ENCODE peak calls at places on chromosome 7, in nine cellular contexts. F, A, Q, M, J, Z, G, B and H are unnamed samples.

GRCh38 chr7:28984631-28985030 is 26.5 kb upstream of the TRIL start:
- DNase-seq in Q (no peak), A (peak), F (peak), Z (peak), J (peak), B (no peak), G (peak), M (peak), H (peak)

GRCh38 chr7:8089036-8089780 is 120.6 kb downstream of the GLCCI1 start:
- DNase-seq in G (no peak), Q (no peak), M (no peak), J (no peak), A (no peak), Z (no peak), B (no peak), F (no peak), H (no peak)

GRCh38 chr7:20737840-20738448 is 48.7 kb downstream of the SP8 start:
- DNase-seq in B (no peak), F (no peak), G (no peak), J (no peak), Q (no peak), Z (no peak), A (no peak), M (no peak), H (no peak)

GRCh38 chr7:21146642-21147423 is 281.1 kb upstream of the SP4 start:
- DNase-seq in G (no peak), Q (no peak), A (peak), Z (no peak), J (no peak), B (no peak), M (no peak), F (peak), H (no peak)

GRCh38 chr7:155674556-155674955 is 30.1 kb downstream of the RBM33 start:
- DNase-seq in G (no peak), B (no peak), J (no peak), F (no peak), M (no peak), Q (no peak), A (no peak), Z (peak), H (no peak)

GRCh38 chr7:5421626-5422323 is 1.9 kb downstream of the TNRC18 start:
- DNase-seq in Q (peak), A (no peak), G (no peak), Z (peak), J (peak), F (peak), M (peak), B (no peak), H (peak)

GRCh38 chr7:133563196-133563707 is 310.4 kb downstream of the EXOC4 start:
- DNase-seq in Z (no peak), F (no peak), Q (no peak), G (no peak), A (no peak), B (no peak), M (no peak), J (no peak), H (no peak)

GRCh38 chr7:16801111-16801542 is 3.7 kb downstream of the AGR2 start:
- DNase-seq in A (no peak), M (no peak), G (peak), F (peak), Z (peak), Q (no peak), B (no peak), J (peak), H (no peak)

GRCh38 chr7:35805876-35806275 is 5.0 kb downstream of the SEPTIN7 start:
- DNase-seq in B (peak), A (no peak), J (no peak), Q (no peak), Z (peak), M (no peak), G (no peak), F (no peak), H (no peak)

GRCh38 chr7:4774804-4775280 is 581 bp upstream of the AP5Z1 start:
- DNase-seq in Z (peak), Q (no peak), G (peak), B (peak), M (no peak), A (no peak), F (no peak), J (peak), H (no peak)

GRCh38 chr7:27593226-27593625 is 69.5 kb downstream of the HIBADH start:
- DNase-seq in J (peak), Q (no peak), F (no peak), A (no peak), B (no peak), G (peak), Z (no peak), M (no peak), H (no peak)

GRCh38 chr7:18421297-18422004 is 74.1 kb upstream of the HDAC9 start:
- DNase-seq in A (no peak), Q (no peak), G (no peak), Z (no peak), J (no peak), F (peak), B (no peak), M (no peak), H (no peak)

GRCh38 chr7:29194206-29194593 is 375 bp upstream of the CHN2 start:
- DNase-seq in B (no peak), J (no peak), Q (no peak), F (peak), A (peak), G (no peak), M (peak), Z (no peak), H (peak)

DNA sequence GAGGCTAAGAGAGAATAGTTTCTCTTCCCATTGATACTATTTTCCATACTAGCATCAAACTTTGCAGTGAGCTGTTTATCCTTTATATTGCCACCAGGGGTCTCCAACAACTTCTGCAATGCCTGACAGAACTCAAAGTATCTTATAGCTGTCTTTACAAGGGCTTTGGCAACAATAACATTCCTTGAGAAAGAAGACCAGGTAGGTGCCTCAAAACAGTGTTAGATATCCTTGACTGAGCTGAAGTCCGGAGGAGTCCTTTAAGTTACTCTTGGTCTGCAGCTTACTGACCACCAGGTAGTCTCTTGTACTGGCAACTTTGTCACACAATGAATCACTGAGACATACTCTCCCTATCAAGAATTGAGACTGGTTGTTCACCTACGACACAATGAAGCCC is 30.0 kb upstream of the TES start:
- DNase-seq in M (no peak), J (peak), B (peak), Z (peak), A (no peak), F (peak), G (peak), Q (peak), H (no peak)
- TF ChIP-seq CTCF in M (peak), J (peak), B (peak), Z (peak), A (peak), F (peak), G (peak), Q (peak), H (peak)

GRCh38 chr7:99837649-99838361 is 10.0 kb downstream of the CYP3A43 start:
- DNase-seq in G (peak), A (no peak), Z (peak), B (peak), Q (no peak), M (no peak), F (no peak), J (peak), H (no peak)
- TF ChIP-seq CTCF in G (peak), A (no peak), Z (no peak), B (peak), Q (no peak), M (peak), F (peak), J (peak), H (no peak)

GRCh38 chr7:48307041-48307714 is 135.9 kb downstream of the ABCA13 start:
- DNase-seq in Z (no peak), J (peak), F (no peak), M (no peak), G (peak), Q (no peak), A (no peak), B (no peak), H (no peak)
- TF ChIP-seq CTCF in Z (no peak), J (no peak), F (no peak), M (no peak), G (no peak), Q (no peak), A (no peak), B (no peak), H (no peak)

GRCh38 chr7:131488361-131488760 is 68.1 kb downstream of the PODXL start:
- DNase-seq in B (no peak), Q (no peak), J (peak), F (no peak), G (peak), Z (no peak), M (no peak), A (no peak), H (no peak)
- TF ChIP-seq CTCF in B (no peak), Q (no peak), J (peak), F (peak), G (peak), Z (peak), M (peak), A (peak), H (no peak)

GRCh38 chr7:91266067-91266930 is 2.1 kb downstream of the FZD1 start:
- DNase-seq in B (no peak), F (peak), J (no peak), M (peak), G (no peak), Z (no peak), A (peak), Q (peak), H (peak)

GRCh38 chr7:91264083-91264923 is at the start of gene FZD1:
- DNase-seq in J (peak), Q (peak), M (peak), G (peak), A (peak), F (peak), Z (peak), B (peak), H (peak)

GRCh38 chr7:91265693-91266066 is 1.4 kb downstream of the FZD1 start:
- DNase-seq in G (no peak), Q (peak), J (no peak), A (peak), M (no peak), F (peak), B (no peak), Z (no peak), H (no peak)

GRCh38 chr7:91263359-91264082 is 712 bp upstream of the FZD1 start:
- DNase-seq in B (no peak), A (peak), Q (peak), M (peak), G (no peak), J (peak), Z (no peak), F (peak), H (peak)

DNA sequence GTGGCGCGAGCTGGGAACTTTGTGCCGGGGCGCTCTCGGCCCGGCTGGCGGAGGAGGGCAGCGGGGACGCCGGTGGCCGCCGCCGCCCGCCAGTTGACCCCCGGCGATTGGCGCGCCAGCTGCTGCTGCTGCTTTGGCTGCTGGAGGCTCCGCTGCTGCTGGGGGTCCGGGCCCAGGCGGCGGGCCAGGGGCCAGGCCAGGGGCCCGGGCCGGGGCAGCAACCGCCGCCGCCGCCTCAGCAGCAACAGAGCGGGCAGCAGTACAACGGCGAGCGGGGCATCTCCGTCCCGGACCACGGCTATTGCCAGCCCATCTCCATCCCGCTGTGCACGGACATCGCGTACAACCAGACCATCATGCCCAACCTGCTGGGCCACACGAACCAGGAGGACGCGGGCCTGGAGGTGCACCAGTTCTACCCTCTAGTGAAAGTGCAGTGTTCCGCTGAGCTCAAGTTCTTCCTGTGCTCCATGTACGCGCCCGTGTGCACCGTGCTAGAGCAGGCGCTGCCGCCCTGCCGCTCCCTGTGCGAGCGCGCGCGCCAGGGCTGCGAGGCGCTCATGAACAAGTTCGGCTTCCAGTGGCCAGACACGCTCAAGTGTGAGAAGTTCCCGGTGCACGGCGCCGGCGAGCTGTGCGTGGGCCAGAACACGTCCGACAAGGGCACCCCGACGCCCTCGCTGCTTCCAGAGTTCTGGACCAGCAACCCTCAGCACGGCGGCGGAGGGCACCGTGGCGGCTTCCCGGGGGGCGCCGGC is 870 bp downstream of the FZD1 start:
- DNase-seq in G (peak), M (peak), J (peak), B (peak), Q (peak), F (peak), Z (peak), A (peak), H (peak)
- TF ChIP-seq CTCF in G (no peak), M (no peak), J (no peak), B (no peak), Q (no peak), F (no peak), Z (no peak), A (no peak), H (no peak)

GRCh38 chr7:31663072-31663471 is 23.9 kb upstream of the PPP1R17 start:
- DNase-seq in G (no peak), Z (no peak), A (peak), F (peak), B (no peak), Q (no peak), J (peak), M (no peak), H (no peak)
- TF ChIP-seq CTCF in G (no peak), Z (no peak), A (peak), F (peak), B (no peak), Q (no peak), J (no peak), M (no peak), H (no peak)

GRCh38 chr7:52936750-52937149 is 98.7 kb upstream of the POM121L12 start:
- DNase-seq in Z (no peak), F (no peak), A (no peak), B (no peak), G (no peak), J (no peak), Q (no peak), M (no peak), H (no peak)

GRCh38 chr7:52938455-52939133 is 96.8 kb upstream of the POM121L12 start:
- DNase-seq in Z (no peak), F (no peak), Q (no peak), M (no peak), J (no peak), G (no peak), A (no peak), B (no peak), H (no peak)

GRCh38 chr7:52944916-52945315 is 90.5 kb upstream of the POM121L12 start:
- DNase-seq in A (no peak), M (no peak), G (peak), Q (no peak), J (peak), F (no peak), Z (peak), B (no peak), H (no peak)

DNA sequence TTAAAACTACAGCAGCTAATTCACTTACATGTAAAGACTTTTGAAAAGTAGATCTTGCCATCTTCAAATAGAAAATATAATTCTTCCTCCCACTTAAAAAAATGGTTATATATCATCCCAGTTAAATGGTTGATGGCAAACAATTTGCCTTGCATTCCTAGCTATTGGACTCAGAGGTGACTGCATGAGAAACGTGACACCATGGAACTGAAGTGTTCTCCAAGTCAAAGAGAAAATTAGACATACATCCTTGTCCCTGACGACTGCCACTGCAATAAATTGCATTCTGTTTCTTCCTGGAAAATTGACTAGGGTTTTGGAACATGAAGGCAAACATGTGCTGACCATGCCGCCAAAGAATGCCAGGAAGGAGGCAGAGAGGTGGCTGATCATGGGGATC is 94.9 kb upstream of the POM121L12 start:
- DNase-seq in M (no peak), J (no peak), F (no peak), G (no peak), B (no peak), Z (no peak), Q (no peak), A (no peak), H (no peak)
- TF ChIP-seq CTCF in M (no peak), J (no peak), F (no peak), G (no peak), B (no peak), Z (no peak), Q (no peak), A (no peak), H (no peak)

GRCh38 chr7:55343860-55344606 is 21.1 kb upstream of the LANCL2 start:
- DNase-seq in B (no peak), J (no peak), M (no peak), A (no peak), Z (no peak), G (no peak), F (no peak), Q (no peak), H (no peak)
- TF ChIP-seq CTCF in B (no peak), J (no peak), M (no peak), A (peak), Z (no peak), G (no peak), F (no peak), Q (no peak), H (no peak)

DNA sequence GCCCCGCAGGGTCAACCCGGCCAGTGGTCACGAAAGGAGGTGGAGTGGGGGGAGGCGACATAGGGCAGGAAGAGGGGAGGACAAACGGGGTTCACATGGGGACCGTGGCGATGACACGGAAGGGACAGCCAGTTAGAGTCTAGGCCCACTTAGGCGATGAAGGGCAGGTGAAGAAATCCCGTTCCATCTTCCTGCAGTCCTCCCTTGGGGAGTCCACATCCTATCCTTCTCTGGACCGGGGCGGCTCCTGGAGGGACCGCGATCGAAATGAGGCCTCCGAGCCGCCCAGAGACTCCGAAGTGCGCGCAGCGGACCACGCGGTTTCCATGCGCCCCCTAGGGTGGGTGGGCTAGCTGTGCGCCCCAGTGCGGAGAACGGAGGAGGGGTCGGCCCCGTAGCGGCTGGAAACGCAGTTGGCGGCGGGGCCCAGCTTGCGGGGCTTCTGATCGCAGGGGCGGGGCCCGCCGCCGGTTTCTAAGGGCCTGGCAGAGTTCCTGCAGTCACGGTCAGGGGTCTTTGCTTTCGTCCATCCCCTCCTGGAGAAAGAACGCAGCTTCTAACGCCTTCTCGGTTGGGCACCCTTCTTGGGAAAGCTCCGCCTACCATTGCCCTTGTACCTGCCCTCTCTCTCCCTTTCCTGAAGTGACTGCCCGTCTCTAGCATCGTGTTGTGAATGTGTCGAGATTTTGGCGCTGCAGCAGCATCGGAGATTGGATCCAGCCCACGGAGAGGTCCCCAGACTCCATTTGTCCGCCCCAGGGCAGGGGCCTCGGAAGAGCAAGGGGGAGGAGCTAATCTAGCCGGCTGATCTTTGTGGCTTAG is 17.9 kb upstream of the TMEM225B start:
- DNase-seq in M (peak), Q (no peak), A (peak), F (peak), J (no peak), Z (peak), B (peak), G (peak), H (peak)
- TF ChIP-seq CTCF in M (peak), Q (no peak), A (peak), F (peak), J (no peak), Z (peak), B (peak), G (peak), H (no peak)